ENCODE peak calls at places on chromosome 10, in ten cellular contexts. N is HCEC 1CT; L is NCI-H1092 treated with DMSO at 0.1 percent for 48 hours; Z is ACHN; T is GM23338; J is NB4; P is stimulated activated CD4-positive, alpha-beta T cell treated with anti-CD3 and anti-CD28 coated beads, Interleukin-15, amount 100 ng/mL, for 24 hours; S is endothelial cell; I is iris pigment epithelial cell; Y is stimulated activated CD8-positive, alpha-beta memory T cell treated with anti-CD3 and anti-CD28 coated beads, Interleukin-15, amount 100 ng/mL, for 1 hour. X is an unnamed sample.

GRCh38 chr10:69674786-69675185 is 44.7 kb downstream of the FAM241B start:
- DNase-seq in N (no peak), L (no peak), Z (no peak), T (no peak), J (no peak), P (no peak), S (no peak), I (no peak), Y (no peak), X (no peak)

GRCh38 chr10:51878695-51879094 is 179.3 kb upstream of the CSTF2T start:
- DNase-seq in N (no peak), L (no peak), Z (no peak), T (no peak), J (no peak), P (no peak), S (no peak), I (no peak), Y (no peak), X (no peak)

GRCh38 chr10:97923476-97923875 is 73.8 kb downstream of the GOLGA7B start:
- DNase-seq in N (no peak), L (no peak), Z (no peak), T (no peak), J (no peak), P (no peak), S (no peak), I (no peak), Y (no peak), X (no peak)

GRCh38 chr10:36018996-36019395 is 376.9 kb upstream of the FZD8 start:
- DNase-seq in N (no peak), L (no peak), Z (no peak), T (peak; percentile 11), J (no peak), P (no peak), S (no peak), I (no peak), Y (no peak), X (no peak)

GRCh38 chr10:31101123-31101522 is 69.5 kb upstream of the ZNF438 start:
- DNase-seq in N (peak; percentile 90), L (no peak), Z (peak; percentile 72), T (no peak), J (peak; percentile 43), P (peak; percentile 81), S (no peak), I (peak; percentile 95), Y (peak; percentile 13), X (no peak)

GRCh38 chr10:63711866-63712716 is 190.9 kb downstream of the REEP3 start:
- DNase-seq in N (peak; percentile 98), L (peak; percentile 98), Z (peak; percentile 94), T (no peak), J (no peak), P (no peak), S (no peak), I (peak; percentile 91), Y (no peak), X (peak; percentile 16)

GRCh38 chr10:132274581-132274980 is 33.2 kb downstream of the STK32C start:
- DNase-seq in N (no peak), L (no peak), Z (no peak), T (no peak), J (no peak), P (no peak), S (no peak), I (no peak), Y (no peak), X (no peak)

GRCh38 chr10:33353334-33353733 is 18.9 kb upstream of the NRP1 start:
- DNase-seq in N (no peak), L (no peak), Z (no peak), T (no peak), J (no peak), P (no peak), S (no peak), I (no peak), Y (no peak), X (no peak)

GRCh38 chr10:35576730-35577129 is 28.4 kb upstream of the GJD4 start:
- DNase-seq in N (no peak), L (no peak), Z (no peak), T (no peak), J (no peak), P (no peak), S (no peak), I (no peak), Y (no peak), X (no peak)

GRCh38 chr10:6034371-6034770 is 27.8 kb downstream of the IL2RA start:
- DNase-seq in N (no peak), L (no peak), Z (no peak), T (no peak), J (no peak), P (no peak), S (no peak), I (no peak), Y (no peak), X (no peak)

GRCh38 chr10:103451871-103452713 is at the start of gene CALHM2:
- DNase-seq in N (peak; percentile 46), L (peak; percentile 4), Z (peak; percentile 52), T (peak; percentile 75), J (no peak), P (peak; percentile 82), S (peak; percentile 51), I (peak; percentile 57), Y (peak; percentile 31), X (peak; percentile 65)

GRCh38 chr10:110860576-110861241 is 11.0 kb upstream of the PDCD4 start:
- DNase-seq in N (no peak), L (no peak), Z (no peak), T (no peak), J (peak; percentile 43), P (peak; percentile 26), S (no peak), I (no peak), Y (no peak), X (no peak)

GRCh38 chr10:88934900-88935672 is 17.5 kb downstream of the ACTA2 start:
- DNase-seq in N (peak; percentile 79), L (peak; percentile 46), Z (peak; percentile 81), T (peak; percentile 91), J (peak; percentile 81), P (peak; percentile 78), S (peak; percentile 61), I (peak; percentile 80), Y (peak; percentile 44), X (peak; percentile 79)

X was measured in NCI-H1417.